ENCODE peak calls at places on chromosomes 3 and 15, in seven cellular contexts. S, D, K, U, L, Q and A are unnamed samples.

GRCh38 chr3:69772152-69772867 is 33.0 kb downstream of the MITF start:
- DNase-seq in U (no peak), D (no peak), Q (no peak), S (no peak), L (no peak), K (no peak), A (no peak)

GRCh38 chr3:128714887-128715496 is 11.0 kb upstream of the RAB7A start:
- DNase-seq in U (no peak), D (no peak), L (no peak), S (no peak), Q (no peak), K (no peak), A (no peak)

GRCh38 chr3:108564564-108564963 is 24.7 kb downstream of the CIP2A start:
- DNase-seq in L (no peak), K (no peak), S (no peak), Q (no peak), D (no peak), U (no peak), A (no peak)

GRCh38 chr3:154148541-154148940 is 27.4 kb downstream of the ARHGEF26 start:
- DNase-seq in D (no peak), Q (no peak), L (no peak), U (no peak), K (no peak), S (no peak), A (no peak)

GRCh38 chr3:116394365-116394764 is 50.9 kb downstream of the LSAMP start:
- DNase-seq in U (no peak), K (no peak), S (no peak), Q (no peak), L (no peak), D (no peak), A (no peak)

GRCh38 chr3:124336067-124336656 is 344.2 kb upstream of the ROPN1 start:
- DNase-seq in K (no peak), Q (no peak), L (no peak), D (no peak), U (no peak), S (no peak), A (no peak)

GRCh38 chr15:33354411-33354810 is 43.6 kb downstream of the RYR3 start:
- DNase-seq in S (no peak), L (no peak), K (no peak), D (no peak), Q (no peak), U (no peak), A (no peak)

GRCh38 chr15:39235084-39235795 is 345.6 kb upstream of the THBS1 start:
- DNase-seq in U (no peak), L (no peak), K (no peak), D (no peak), Q (no peak), S (no peak), A (no peak)

GRCh38 chr3:14885307-14885706 is 62.1 kb upstream of the NR2C2 start:
- DNase-seq in U (no peak), S (no peak), D (no peak), Q (no peak), K (no peak), L (no peak), A (no peak)

GRCh38 chr15:73972984-73973682 is 19.0 kb downstream of the STOML1 start:
- DNase-seq in S (peak; percentile 80), L (peak; percentile 79), Q (peak; percentile 92), D (peak; percentile 93), U (peak; percentile 65), K (no peak), A (peak; percentile 73)

DNA sequence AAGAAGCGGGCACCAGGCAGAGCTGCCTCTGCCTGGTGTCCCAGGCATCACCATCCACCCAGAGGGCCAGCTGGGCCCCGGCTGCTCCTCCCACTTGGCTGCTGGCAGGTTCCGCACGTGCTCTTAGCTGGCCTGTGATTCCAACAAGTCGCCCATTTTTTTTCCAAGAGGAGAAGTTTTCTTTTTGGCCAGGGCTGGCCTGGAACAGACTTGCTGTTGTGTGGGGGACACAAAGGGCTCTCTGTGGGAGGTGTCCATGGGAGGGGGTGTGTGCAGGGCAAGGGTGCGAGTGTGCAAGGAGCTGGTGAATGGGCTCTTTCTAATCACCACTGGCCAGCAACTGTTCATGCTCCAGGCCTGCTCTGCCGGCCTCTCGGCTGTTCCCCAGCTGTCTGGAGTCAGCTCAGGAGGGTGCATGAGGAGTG is 7.3 kb downstream of the AMOTL2 start:
- DNase-seq in D (no peak), U (no peak), K (no peak), L (peak; percentile 32), S (no peak), Q (no peak), A (no peak)
- TF ChIP-seq TAF1 in D (no peak), U (no peak), K (no peak), L (no peak), S (no peak), Q (no peak), A (no peak)

GRCh38 chr15:44706946-44707636 is 4.0 kb downstream of the PATL2 start:
- DNase-seq in Q (no peak), U (no peak), K (no peak), S (no peak), D (no peak), L (no peak), A (no peak)
- TF ChIP-seq TAF1 in Q (no peak), U (no peak), K (no peak), S (no peak), D (no peak), L (no peak), A (no peak)

GRCh38 chr3:5523125-5523524 is 335.6 kb downstream of the EDEM1 start:
- DNase-seq in U (no peak), Q (no peak), L (no peak), D (no peak), K (no peak), S (no peak), A (no peak)
- TF ChIP-seq TAF1 in U (no peak), Q (no peak), L (no peak), D (no peak), K (no peak), S (no peak), A (no peak)

GRCh38 chr3:182491571-182491970 is 301.7 kb upstream of the ATP11B start:
- DNase-seq in U (no peak), L (no peak), D (no peak), Q (no peak), S (no peak), K (no peak), A (no peak)
- TF ChIP-seq TAF1 in U (no peak), L (no peak), D (no peak), Q (no peak), S (no peak), K (no peak), A (no peak)

DNA sequence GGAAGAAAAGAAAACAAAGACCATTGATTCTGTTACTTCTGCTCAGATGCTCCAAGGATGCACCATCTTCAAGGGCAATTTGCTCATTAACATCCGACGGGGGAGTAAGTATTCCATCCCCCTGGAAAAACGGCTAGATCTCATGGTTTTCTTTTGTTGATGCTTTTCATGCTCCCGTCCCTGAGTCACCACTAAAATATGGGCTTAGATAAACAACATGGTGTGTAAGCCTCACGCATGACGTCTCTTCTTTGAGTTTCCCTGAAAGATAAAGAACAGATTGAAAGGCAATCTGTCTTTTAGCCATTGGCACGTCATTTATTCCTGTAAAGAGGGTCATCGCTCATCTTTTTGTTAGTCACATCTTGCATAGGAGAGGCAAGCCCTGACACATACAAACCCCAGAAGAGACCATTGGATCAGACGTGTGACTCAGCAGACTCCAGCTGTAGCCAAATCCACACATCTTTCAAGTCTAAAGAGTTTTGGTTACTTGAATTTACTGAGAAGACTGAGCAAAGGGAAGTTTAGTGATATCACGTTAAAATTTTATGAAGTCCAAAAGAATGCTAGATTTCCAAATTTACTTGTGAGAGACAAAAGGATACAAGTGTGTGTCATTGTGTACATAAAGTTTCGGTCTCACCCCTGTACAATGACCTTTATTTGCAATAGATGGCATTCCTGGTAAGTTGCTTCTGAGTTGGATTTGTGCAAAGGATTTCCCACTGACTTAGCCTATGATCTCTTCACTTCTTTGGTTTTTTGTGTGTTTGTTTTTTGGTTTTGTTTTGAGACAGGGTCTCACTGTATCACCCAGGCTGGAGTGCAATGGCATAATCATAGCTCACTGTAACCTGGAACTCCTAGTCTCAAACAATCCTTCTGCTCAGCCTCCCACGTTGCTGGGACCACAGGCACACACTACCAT is 110.5 kb downstream of the PGPEP1L start:
- DNase-seq in L (peak; percentile 85), D (no peak), K (no peak), U (no peak), S (no peak), Q (no peak), A (no peak)
- TF ChIP-seq TAF1 in L (no peak), D (no peak), K (no peak), U (no peak), S (no peak), Q (no peak), A (no peak)

GRCh38 chr3:48402907-48403306 is 27.0 kb downstream of the PLXNB1 start:
- DNase-seq in D (no peak), K (no peak), Q (no peak), S (no peak), U (no peak), L (no peak), A (no peak)
- TF ChIP-seq TAF1 in D (no peak), K (no peak), Q (no peak), S (no peak), U (no peak), L (no peak), A (no peak)

GRCh38 chr3:61875073-61875472 is 313.7 kb downstream of the PTPRG start:
- DNase-seq in D (no peak), L (no peak), K (no peak), U (no peak), S (no peak), Q (no peak), A (no peak)

GRCh38 chr3:61875976-61876671 is 314.8 kb downstream of the PTPRG start:
- DNase-seq in S (no peak), U (no peak), Q (no peak), D (no peak), L (no peak), K (no peak), A (no peak)

GRCh38 chr3:61877359-61877770 is 316.0 kb downstream of the PTPRG start:
- DNase-seq in L (peak; percentile 25), K (peak; percentile 17), Q (no peak), S (no peak), U (no peak), D (no peak), A (no peak)

GRCh38 chr3:61875488-61875887 is 314.1 kb downstream of the PTPRG start:
- DNase-seq in U (no peak), L (no peak), Q (no peak), S (no peak), D (no peak), K (no peak), A (no peak)

GRCh38 chr3:61876797-61877196 is 315.4 kb downstream of the PTPRG start:
- DNase-seq in U (no peak), K (no peak), S (no peak), L (no peak), D (no peak), Q (no peak), A (no peak)
- TF ChIP-seq TAF1 in U (no peak), K (no peak), S (no peak), L (no peak), D (no peak), Q (no peak), A (no peak)

DNA sequence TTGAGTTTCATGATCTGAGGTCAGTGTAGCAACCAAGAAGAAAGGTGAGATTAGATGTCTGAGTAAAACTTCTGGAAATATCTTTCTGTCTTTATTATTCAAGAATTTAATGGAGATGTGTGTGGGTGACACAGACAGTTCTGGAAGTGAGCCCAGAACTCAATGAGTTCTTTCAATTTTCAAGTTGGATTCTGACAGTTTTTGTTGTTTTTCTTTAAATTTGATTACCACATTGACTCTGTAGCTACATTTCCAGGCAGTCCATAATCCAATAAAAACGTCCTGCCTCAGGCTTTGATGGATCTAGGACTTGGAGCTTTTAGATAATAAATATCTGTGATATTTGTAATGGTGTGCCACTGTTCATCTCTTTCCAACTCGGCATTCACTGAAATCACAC is 3.9 kb upstream of the PARP14 start:
- DNase-seq in U (no peak), Q (no peak), D (peak; percentile 26), S (no peak), L (no peak), K (no peak), A (no peak)
- TF ChIP-seq TAF1 in U (no peak), Q (no peak), D (no peak), S (no peak), L (no peak), K (no peak), A (no peak)